ENCODE peak calls at places on chromosome 1, in five cellular contexts. R is GM19239, M is Calu3, Z is naive B cell, B is neuronal stem cell. S is an unnamed sample.

GRCh38 chr1:29687601-29688244 is 451.4 kb downstream of the PTPRU start:
- DNase-seq in B (no peak), Z (no peak), R (no peak), M (no peak), S (no peak)

GRCh38 chr1:228074954-228075730 is 7.4 kb upstream of the ARF1 start:
- DNase-seq in B (no peak), R (no peak), Z (no peak), M (no peak), S (no peak)

GRCh38 chr1:22117851-22118250 is 25.0 kb downstream of the WNT4 start:
- DNase-seq in R (no peak), Z (no peak), M (no peak), B (no peak), S (no peak)

GRCh38 chr1:45243476-45244343 is 37.3 kb upstream of the ZSWIM5 start:
- DNase-seq in Z (no peak), B (no peak), M (no peak), R (no peak), S (no peak)

GRCh38 chr1:236141447-236142357 is 637 bp upstream of the GPR137B start:
- DNase-seq in Z (peak), B (peak), R (no peak), M (peak), S (peak)

GRCh38 chr1:245045087-245045881 is 109.5 kb upstream of the KIF26B start:
- DNase-seq in M (peak), R (no peak), B (no peak), Z (no peak), S (peak)

GRCh38 chr1:118783095-118783758 is 204.9 kb downstream of the TBX15 start:
- DNase-seq in Z (no peak), M (no peak), R (no peak), B (no peak), S (no peak)

GRCh38 chr1:75529488-75529887 is 81.4 kb downstream of the SLC44A5 start:
- DNase-seq in M (no peak), R (no peak), B (no peak), Z (no peak), S (no peak)

GRCh38 chr1:62210960-62211359 is 16.3 kb downstream of the L1TD1 start:
- DNase-seq in R (no peak), M (no peak), Z (no peak), B (no peak), S (no peak)

S was measured in nephron progenitor cell.